ENCODE peak calls at places on chromosomes 13 and 19, in five cellular contexts. M is fibroblast of mammary gland, O is nucleus accumbens, E is fibroblast of pulmonary artery, T is posterior cingulate gyrus. I is an unnamed sample.

GRCh38 chr19:36047835-36048234 is 6.2 kb downstream of the THAP8 start:
- DNase-seq in M (no peak), O (no peak), E (no peak), T (no peak), I (no peak)

GRCh38 chr19:13118424-13119193 is 545 bp downstream of the NACC1 start:
- DNase-seq in M (peak), O (no peak), E (peak), T (no peak), I (no peak)

GRCh38 chr19:42683917-42684513 is 56.3 kb downstream of the PSG3 start:
- DNase-seq in M (peak), O (no peak), E (peak), T (no peak), I (no peak)

GRCh38 chr13:21055511-21056045 is 5.8 kb downstream of the LATS2 start:
- DNase-seq in M (no peak), O (no peak), E (no peak), T (no peak), I (no peak)

GRCh38 chr19:47176627-47177090 is 46.0 kb downstream of the SAE1 start:
- DNase-seq in M (peak), O (no peak), E (peak), T (no peak), I (no peak)

GRCh38 chr13:48653074-48654054 is at the start of gene CYSLTR2:
- DNase-seq in M (peak), O (no peak), E (peak), T (no peak), I (no peak)

GRCh38 chr19:2711937-2712205 is 9.3 kb downstream of the DIRAS1 start:
- DNase-seq in M (no peak), O (no peak), E (no peak), T (no peak), I (no peak)

GRCh38 chr13:105462981-105463380 is 1072.5 kb downstream of the EFNB2 start:
- DNase-seq in M (no peak), O (no peak), E (peak), T (no peak), I (no peak)

GRCh38 chr13:76980075-76980718 is 11.7 kb upstream of the CLN5 start:
- DNase-seq in M (peak), O (peak), E (peak), T (peak), I (no peak)

GRCh38 chr19:1355974-1356865 is 27.5 kb upstream of the NDUFS7 start:
- DNase-seq in M (peak), O (no peak), E (peak), T (no peak), I (no peak)

GRCh38 chr13:42600943-42601342 is 27.0 kb downstream of the TNFSF11 start:
- DNase-seq in M (peak), O (no peak), E (peak), T (no peak), I (no peak)

GRCh38 chr19:41111296-41111695 is 2.9 kb upstream of the CYP2F1 start:
- DNase-seq in M (no peak), O (no peak), E (no peak), T (no peak), I (no peak)

GRCh38 chr19:44972802-44973201 is 17.6 kb downstream of the CLPTM1 start:
- DNase-seq in M (no peak), O (no peak), E (no peak), T (no peak), I (no peak)

GRCh38 chr19:41226053-41226873 is 7.2 kb downstream of the AXL start:
- DNase-seq in M (peak), O (peak), E (peak), T (no peak), I (no peak)